ENCODE peak calls at places on chromosomes 7 and 10, in seven cellular contexts. C is ovary, B is tibial nerve, F is H1, W is SK-N-SH, X is upper lobe of left lung, O is transverse colon. D is an unnamed sample.
A peak's percentile ranks its signal among the peaks of the same experiment; 100 is the strongest.

GRCh38 chr7:22208806-22209205 is 148.1 kb downstream of the RAPGEF5 start:
- DNase-seq in B (no peak), O (no peak), F (no peak), C (no peak), X (no peak), W (no peak), D (no peak)

GRCh38 chr10:44752451-44753441 is 158.4 kb upstream of the TMEM72 start:
- DNase-seq in O (no peak), C (no peak), B (no peak), X (no peak), F (no peak), W (no peak), D (no peak)

GRCh38 chr7:4749363-4749762 is 26.1 kb upstream of the AP5Z1 start:
- DNase-seq in B (no peak), X (no peak), W (no peak), O (no peak), F (no peak), C (no peak), D (no peak)

GRCh38 chr7:95357623-95358022 is 33.3 kb upstream of the PON1 start:
- DNase-seq in C (no peak), X (no peak), B (no peak), F (no peak), W (no peak), O (no peak), D (no peak)

GRCh38 chr7:13016633-13017324 is 329.3 kb downstream of the ARL4A start:
- DNase-seq in W (no peak), X (no peak), C (no peak), O (no peak), B (no peak), F (no peak), D (no peak)

GRCh38 chr7:22204312-22204711 is 152.6 kb downstream of the RAPGEF5 start:
- DNase-seq in F (no peak), W (no peak), X (no peak), O (no peak), B (no peak), C (no peak), D (no peak)

GRCh38 chr10:99982728-99983127 is 27.0 kb downstream of the DNMBP start:
- DNase-seq in C (no peak), B (no peak), X (no peak), F (no peak), O (no peak), W (no peak), D (no peak)

GRCh38 chr7:10939237-10939910 is 34.3 kb upstream of the PHF14 start:
- DNase-seq in O (peak; percentile 9), F (no peak), B (no peak), C (peak; percentile 22), X (no peak), W (no peak), D (no peak)

GRCh38 chr10:17687117-17687831 is 43.3 kb downstream of the STAM start:
- DNase-seq in F (no peak), W (no peak), O (no peak), X (no peak), B (no peak), C (no peak), D (no peak)

GRCh38 chr7:43104874-43105520 is 7.5 kb upstream of the HECW1 start:
- DNase-seq in O (no peak), W (no peak), X (no peak), F (no peak), C (no peak), B (no peak), D (no peak)

GRCh38 chr7:48042216-48042615 is 6.9 kb downstream of the C7orf57 start:
- DNase-seq in B (no peak), X (no peak), C (no peak), F (no peak), O (no peak), W (no peak), D (no peak)

GRCh38 chr10:51092402-51092801 is 18.1 kb downstream of the PRKG1 start:
- DNase-seq in B (peak; percentile 67), X (no peak), C (peak; percentile 55), F (no peak), W (no peak), O (peak; percentile 63), D (no peak)

GRCh38 chr7:155190608-155191536 is 106.8 kb upstream of the INSIG1 start:
- DNase-seq in O (peak; percentile 52), B (peak; percentile 67), W (peak; percentile 94), X (peak; percentile 69), F (no peak), C (no peak), D (no peak)

GRCh38 chr10:29229258-29229705 is 59.6 kb upstream of the LYZL1 start:
- DNase-seq in O (no peak), X (no peak), F (no peak), B (no peak), W (no peak), C (no peak), D (no peak)

GRCh38 chr7:129804301-129805085 is 148.3 kb downstream of the UBE2H start:
- DNase-seq in B (no peak), O (no peak), C (no peak), W (peak; percentile 41), X (no peak), F (no peak), D (no peak)

GRCh38 chr7:2520131-2520807 is 695 bp downstream of the LFNG start:
- DNase-seq in F (no peak), W (peak; percentile 90), X (peak; percentile 58), O (peak; percentile 62), C (no peak), B (no peak), D (no peak)

GRCh38 chr10:121442086-121442485 is 156.2 kb downstream of the FGFR2 start:
- DNase-seq in O (no peak), X (no peak), B (no peak), W (no peak), F (no peak), C (no peak), D (no peak)

GRCh38 chr10:10996966-10997620 is 20.6 kb upstream of the CELF2 start:
- DNase-seq in W (no peak), O (no peak), B (no peak), C (no peak), X (no peak), F (no peak), D (no peak)

GRCh38 chr10:121579656-121580055 is 18.6 kb downstream of the FGFR2 start:
- DNase-seq in B (no peak), X (no peak), C (no peak), F (no peak), W (no peak), O (no peak), D (no peak)

GRCh38 chr10:7956508-7956907 is 98.0 kb upstream of the GATA3 start:
- DNase-seq in O (no peak), X (no peak), B (no peak), F (no peak), W (no peak), C (no peak), D (no peak)

GRCh38 chr7:102396710-102397019 is 502 bp downstream of the PRKRIP1 start:
- DNase-seq in X (no peak), F (no peak), B (no peak), O (no peak), C (no peak), W (peak; percentile 35), D (no peak)
- TF ChIP-seq EP300 in X (no peak), F (no peak), B (no peak), O (no peak), C (no peak), W (no peak), D (no peak)

GRCh38 chr7:20173828-20174227 is 43.4 kb downstream of the MACC1 start:
- DNase-seq in C (no peak), O (no peak), B (no peak), X (no peak), W (no peak), F (no peak), D (no peak)

GRCh38 chr7:20170626-20171025 is 46.6 kb downstream of the MACC1 start:
- DNase-seq in X (no peak), O (no peak), F (no peak), W (no peak), B (no peak), C (no peak), D (no peak)

GRCh38 chr7:20176552-20177242 is 40.5 kb downstream of the MACC1 start:
- DNase-seq in B (no peak), O (no peak), X (no peak), F (no peak), W (no peak), C (no peak), D (no peak)

DNA sequence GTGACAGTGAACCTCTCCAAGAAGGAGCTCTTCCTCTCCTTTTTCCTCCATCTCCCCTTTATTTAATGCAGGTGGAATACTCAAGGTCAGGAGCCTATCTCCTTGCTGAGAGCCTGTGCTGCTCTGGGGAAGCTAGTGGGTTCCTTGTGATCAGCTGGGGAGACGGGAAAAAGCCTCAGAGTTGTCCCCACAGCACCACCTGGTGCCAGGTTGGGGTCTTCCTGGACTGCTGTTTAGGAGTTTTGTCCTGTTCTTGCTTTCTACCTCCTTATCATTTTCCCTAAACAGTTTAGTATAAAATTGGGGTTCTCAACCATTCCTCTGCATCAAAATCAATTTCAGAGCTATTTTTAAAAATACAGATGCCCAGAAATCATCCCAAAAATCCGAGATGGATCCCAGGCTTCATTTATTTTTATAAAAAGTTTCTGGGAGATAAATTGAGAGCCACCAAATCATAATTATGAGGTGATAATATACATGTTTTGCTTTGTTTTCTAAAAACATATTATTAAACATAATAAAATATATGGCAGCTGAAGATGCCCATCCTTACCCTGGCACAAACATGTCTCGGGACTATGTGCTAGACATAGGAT is 44.3 kb downstream of the MACC1 start:
- DNase-seq in X (peak; percentile 30), F (peak; percentile 60), O (peak; percentile 62), B (peak; percentile 60), W (peak; percentile 66), C (peak; percentile 75), D (no peak)
- H3K27ac ChIP-seq in X (no peak overlapping the region), F (no peak overlapping the region), O (no peak overlapping the region), B (no peak overlapping the region), W (no peak overlapping the region), C (no peak overlapping the region), D (no peak overlapping the region)

GRCh38 chr10:131546086-131546810 is 234.7 kb upstream of the TCERG1L start:
- DNase-seq in C (no peak), X (no peak), O (no peak), B (no peak), F (peak; percentile 13), W (no peak), D (no peak)
- H3K27me3 ChIP-seq in C (no peaks in the 10 kb centered on the region), X (no peaks in the 10 kb centered on the region), O (no peaks in the 10 kb centered on the region), B (no peaks in the 10 kb centered on the region), F (no peaks in the 10 kb centered on the region), W (no peaks in the 10 kb centered on the region), D (peaks cover 18% of the 10 kb centered on the region)

GRCh38 chr10:53748319-53748718 is 975.7 kb upstream of the MBL2 start:
- DNase-seq in O (no peak), B (no peak), C (no peak), X (no peak), F (no peak), W (no peak), D (no peak)

GRCh38 chr10:53749439-53749838 is 976.9 kb upstream of the MBL2 start:
- DNase-seq in X (no peak), C (no peak), F (no peak), B (no peak), W (no peak), O (no peak), D (no peak)

GRCh38 chr10:53744176-53744575 is 971.6 kb upstream of the MBL2 start:
- DNase-seq in X (no peak), B (no peak), C (no peak), W (no peak), F (no peak), O (no peak), D (no peak)

DNA sequence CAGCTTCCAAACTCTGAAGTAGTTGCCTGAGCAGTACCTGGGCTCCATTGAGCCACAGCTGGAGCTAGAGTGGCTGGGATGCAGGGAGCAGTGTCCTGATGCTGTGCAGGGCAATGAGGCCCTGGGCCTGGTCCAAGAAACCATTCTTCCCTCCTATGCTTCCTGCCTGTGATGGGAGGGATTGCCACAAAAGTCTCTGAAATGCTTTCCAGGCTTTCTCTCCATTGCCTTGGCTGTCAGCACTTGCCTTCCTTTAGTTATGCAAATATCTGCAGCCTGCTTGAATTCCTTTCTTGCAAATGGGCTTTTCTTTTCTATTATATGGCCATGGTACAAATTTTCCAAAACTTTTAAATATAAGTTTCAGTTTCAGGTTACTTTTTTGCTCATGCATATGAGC is 972.2 kb upstream of the MBL2 start:
- DNase-seq in F (peak; percentile 10), X (no peak), O (no peak), C (no peak), W (no peak), B (no peak), D (no peak)
- TF ChIP-seq EP300 in F (no peak), X (no peak), O (no peak), C (no peak), W (no peak), B (no peak), D (no peak)